ENCODE peak calls at places on chromosomes 12 and 14, in seven cellular contexts. X, P, M, D, S, Y and T are unnamed samples.
A peak's percentile ranks its signal among the peaks of the same experiment; 100 is the strongest.

GRCh38 chr12:120076651-120077050 is 39.9 kb downstream of the RAB35 start:
- DNase-seq in S (no peak), X (no peak), P (no peak), Y (no peak), D (no peak), M (no peak), T (no peak)

GRCh38 chr14:26597136-26598080 is at the start of gene NOVA1:
- DNase-seq in P (peak; percentile 50), M (peak; percentile 75), D (peak; percentile 16), Y (no peak), S (no peak), X (no peak), T (no peak)

GRCh38 chr14:102264775-102265174 is 40.2 kb downstream of the MOK start:
- DNase-seq in M (no peak), P (no peak), S (no peak), D (no peak), Y (no peak), X (no peak), T (no peak)

GRCh38 chr12:11067514-11067913 is 5.4 kb upstream of the TAS2R46 start:
- DNase-seq in Y (no peak), X (peak; percentile 10), S (peak; percentile 17), P (no peak), D (no peak), M (no peak), T (peak; percentile 57)

GRCh38 chr12:106130474-106131113 is 8.2 kb downstream of the NUAK1 start:
- DNase-seq in S (no peak), M (no peak), P (no peak), X (no peak), D (no peak), Y (no peak), T (no peak)

GRCh38 chr12:63276537-63277365 is 125.8 kb upstream of the AVPR1A start:
- DNase-seq in D (peak; percentile 74), P (peak; percentile 40), X (peak; percentile 4), S (peak; percentile 37), M (peak; percentile 78), Y (peak; percentile 21), T (peak; percentile 12)

GRCh38 chr12:130097798-130098255 is 64.4 kb upstream of the FZD10 start:
- DNase-seq in Y (no peak), M (no peak), P (no peak), D (peak; percentile 42), X (no peak), S (peak; percentile 42), T (no peak)

GRCh38 chr12:111756681-111757080 is 10.1 kb upstream of the ALDH2 start:
- DNase-seq in D (no peak), P (no peak), Y (no peak), X (no peak), S (no peak), M (no peak), T (no peak)

GRCh38 chr14:102571043-102571442 is 21.4 kb upstream of the RCOR1 start:
- DNase-seq in X (no peak), P (no peak), M (no peak), Y (no peak), D (no peak), S (no peak), T (no peak)

GRCh38 chr14:97359391-97359790 is 562.2 kb downstream of the VRK1 start:
- DNase-seq in S (no peak), D (no peak), P (no peak), Y (no peak), M (no peak), X (no peak), T (no peak)

GRCh38 chr14:72792051-72792788 is 101.7 kb downstream of the DPF3 start:
- DNase-seq in Y (no peak), P (peak; percentile 12), M (peak; percentile 58), D (no peak), X (no peak), S (no peak), T (peak; percentile 31)

GRCh38 chr12:54390668-54391551 is 6.4 kb upstream of the ZNF385A start:
- DNase-seq in X (no peak), S (peak; percentile 68), D (peak; percentile 84), Y (peak; percentile 84), M (peak; percentile 90), P (no peak), T (no peak)

GRCh38 chr12:65420941-65421340 is 142.5 kb downstream of the MSRB3 start:
- DNase-seq in M (no peak), P (no peak), D (no peak), S (no peak), X (no peak), Y (no peak), T (no peak)

GRCh38 chr12:110582286-110583136 is 607 bp downstream of the PPTC7 start:
- DNase-seq in M (peak; percentile 57), X (peak; percentile 33), S (peak; percentile 81), P (peak; percentile 45), D (peak; percentile 69), Y (peak; percentile 70), T (peak; percentile 52)

GRCh38 chr12:110583137-110584059 is at the start of gene PPTC7:
- DNase-seq in M (peak; percentile 99), Y (peak; percentile 99), S (peak; percentile 93), P (peak; percentile 93), D (peak; percentile 98), X (peak; percentile 94), T (peak; percentile 90)

GRCh38 chr12:110581951-110582285 is 1.2 kb downstream of the PPTC7 start:
- DNase-seq in M (no peak), Y (no peak), S (peak; percentile 44), P (no peak), D (no peak), X (no peak), T (peak; percentile 25)

GRCh38 chr12:110590059-110590458 is 6.9 kb upstream of the PPTC7 start:
- DNase-seq in X (no peak), P (no peak), D (no peak), S (no peak), M (no peak), Y (no peak), T (no peak)

GRCh38 chr12:110585231-110585799 is 2.2 kb upstream of the PPTC7 start:
- DNase-seq in M (peak; percentile 44), Y (peak; percentile 63), X (peak; percentile 32), S (peak; percentile 54), P (no peak), D (peak; percentile 16), T (peak; percentile 49)
- H2AFZ ChIP-seq in M (peak overlapping the region; percentile 44), Y (peak overlapping the region; percentile 97), X (peak overlapping the region; percentile 16), S (peak overlapping the region; percentile 90), P (peak overlapping the region; percentile 47), D (no peak overlapping the region), T (no peak overlapping the region)

GRCh38 chr12:115963030-115963480 is 314.4 kb downstream of the MED13L start:
- DNase-seq in D (no peak), S (peak; percentile 17), M (no peak), Y (no peak), X (peak; percentile 78), P (no peak), T (peak; percentile 83)
- H3K4me3 ChIP-seq in D (no peak overlapping the region), S (no peak overlapping the region), M (no peak overlapping the region), Y (no peak overlapping the region), X (no peak overlapping the region), P (no peak overlapping the region), T (no peak overlapping the region)

DNA sequence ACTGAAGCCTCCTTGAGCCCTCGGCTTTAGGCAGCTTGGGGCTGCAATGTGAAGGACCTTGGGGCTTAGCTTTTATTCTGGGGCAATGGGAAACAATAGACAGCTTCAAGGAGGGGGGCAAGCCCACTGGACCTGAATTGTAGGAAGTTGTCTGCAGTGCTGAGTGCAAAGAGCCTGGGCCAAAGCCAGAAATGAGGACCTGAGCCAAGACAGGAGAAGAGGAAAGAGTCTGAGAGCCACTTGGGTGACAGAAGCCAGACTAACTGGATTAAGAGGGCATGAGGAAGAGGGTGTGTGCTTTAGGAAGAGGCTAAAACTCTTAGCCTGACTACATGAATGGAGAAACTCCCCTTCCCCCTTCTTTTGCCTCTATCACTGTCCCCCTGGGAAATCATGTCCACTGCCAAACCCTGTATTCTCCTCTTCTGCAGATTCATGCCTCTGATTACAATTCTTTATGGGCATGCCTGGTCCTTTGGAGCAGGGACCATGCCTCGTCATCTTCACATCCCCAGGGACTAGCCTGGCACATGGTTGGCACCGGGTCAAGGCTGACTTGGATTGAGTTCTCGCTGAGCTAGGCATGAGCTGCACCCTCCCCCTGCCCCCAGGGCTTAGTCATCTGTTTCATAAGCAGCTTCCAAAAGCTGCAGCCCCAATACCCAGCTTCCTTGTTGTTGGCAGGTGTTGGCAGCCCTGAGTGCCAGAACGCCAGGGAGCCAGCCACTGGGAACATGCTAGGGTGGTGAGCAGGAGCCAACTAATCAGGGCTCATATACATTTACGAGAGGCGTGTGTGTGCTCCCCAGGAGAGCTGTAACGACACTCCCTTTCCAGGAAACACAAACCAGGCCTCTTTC is 27.8 kb upstream of the JDP2 start:
- DNase-seq in P (no peak), S (peak; percentile 86), D (peak; percentile 53), Y (no peak), M (no peak), X (no peak), T (peak; percentile 20)
- H3K27ac ChIP-seq in P (no peak overlapping the region), S (no peak overlapping the region), D (no peak overlapping the region), Y (no peak overlapping the region), M (no peak overlapping the region), X (no peak overlapping the region), T (no peak overlapping the region)

GRCh38 chr12:118377005-118377890 is 893 bp downstream of the SUDS3 start:
- DNase-seq in D (peak; percentile 10), M (peak; percentile 2), Y (peak; percentile 53), P (peak; percentile 3), X (no peak), S (peak; percentile 30), T (no peak)
- H2AFZ ChIP-seq in D (peak overlapping the region; percentile 97), M (no peak overlapping the region), Y (no peak overlapping the region), P (peak overlapping the region; percentile 91), X (peak overlapping the region; percentile 90), S (peak overlapping the region; percentile 93), T (no peak overlapping the region)

GRCh38 chr14:38208825-38209562 is 1.3 kb downstream of the SSTR1 start:
- DNase-seq in X (peak; percentile 74), D (peak; percentile 84), P (peak; percentile 26), Y (no peak), M (peak; percentile 63), S (no peak), T (peak; percentile 69)

GRCh38 chr14:38207830-38208815 is at the start of gene SSTR1:
- DNase-seq in P (peak; percentile 18), D (peak; percentile 84), M (peak; percentile 44), Y (no peak), S (no peak), X (no peak), T (peak; percentile 12)

GRCh38 chr14:38205949-38206665 is 1.6 kb upstream of the SSTR1 start:
- DNase-seq in M (no peak), P (no peak), S (no peak), D (no peak), X (no peak), Y (no peak), T (no peak)

GRCh38 chr14:38206689-38207088 is 1.0 kb upstream of the SSTR1 start:
- DNase-seq in Y (no peak), X (no peak), M (no peak), S (no peak), D (no peak), P (no peak), T (no peak)

GRCh38 chr14:38207342-38207741 is 362 bp upstream of the SSTR1 start:
- DNase-seq in S (no peak), D (peak; percentile 14), Y (no peak), P (peak; percentile 1), X (no peak), M (peak; percentile 10), T (no peak)
- H3K4me3 ChIP-seq in S (no peak overlapping the region), D (peak overlapping the region; percentile 7), Y (no peak overlapping the region), P (no peak overlapping the region), X (peak overlapping the region; percentile 61), M (peak overlapping the region; percentile 51), T (peak overlapping the region; percentile 55)